ENCODE peak calls at places on chromosome 6, in eight cellular contexts. O is adipocyte, H is kidney, R is psoas muscle, B is OCI-LY7, Q is endothelial cell of umbilical vein, S is ascending aorta, X is hepatocyte. I is an unnamed sample. For H3K9me3, the result is how much of the 10 kb centered on the place peaks cover.

GRCh38 chr6:134822920-134823430 is 126.9 kb downstream of the ALDH8A1 start:
- DNase-seq in Q (peak), X (peak), O (peak), R (no peak), B (peak), H (peak), S (no peak), I (peak)

GRCh38 chr6:41013473-41014153 is 25.4 kb downstream of the UNC5CL start:
- DNase-seq in X (no peak), H (no peak), R (no peak), Q (no peak), O (no peak), S (no peak), B (no peak), I (no peak)

GRCh38 chr6:143842902-143843688 is at the start of gene LTV1:
- DNase-seq in Q (peak), H (peak), X (peak), O (peak), S (peak), B (peak), R (peak), I (peak)

GRCh38 chr6:34959221-34959620 is 70.2 kb downstream of the ANKS1A start:
- DNase-seq in H (no peak), R (no peak), S (no peak), X (no peak), B (no peak), O (no peak), Q (no peak), I (no peak)

GRCh38 chr6:15593798-15594197 is 69.0 kb downstream of the DTNBP1 start:
- DNase-seq in H (no peak), R (no peak), B (no peak), S (no peak), Q (no peak), X (no peak), O (peak), I (no peak)

GRCh38 chr6:15608406-15608805 is 54.4 kb downstream of the DTNBP1 start:
- DNase-seq in H (no peak), Q (peak), O (peak), R (no peak), S (no peak), B (no peak), X (peak), I (no peak)

GRCh38 chr6:151285121-151285520 is 45.4 kb downstream of the AKAP12 start:
- DNase-seq in R (no peak), B (no peak), X (no peak), Q (peak), O (peak), S (no peak), H (no peak), I (no peak)

GRCh38 chr6:34383171-34383631 is 9.3 kb downstream of the NUDT3 start:
- DNase-seq in R (no peak), S (no peak), Q (no peak), B (no peak), X (peak), H (no peak), O (peak), I (no peak)

GRCh38 chr6:38493929-38494547 is 145.7 kb downstream of the BTBD9 start:
- DNase-seq in O (peak), R (peak), H (no peak), X (peak), S (no peak), Q (peak), B (peak), I (peak)

GRCh38 chr6:40338306-40338705 is 248.9 kb downstream of the LRFN2 start:
- DNase-seq in O (no peak), X (no peak), S (no peak), B (no peak), Q (no peak), R (no peak), H (no peak), I (no peak)

GRCh38 chr6:151351731-151352130 is 39.6 kb downstream of the ZBTB2 start:
- DNase-seq in Q (no peak), X (no peak), H (no peak), R (no peak), S (no peak), B (no peak), O (no peak), I (no peak)

GRCh38 chr6:96110878-96111277 is 95.1 kb downstream of the FUT9 start:
- DNase-seq in O (no peak), R (no peak), S (no peak), H (no peak), X (no peak), Q (no peak), B (no peak), I (no peak)

GRCh38 chr6:84052204-84052882 is 18.8 kb downstream of the MRAP2 start:
- DNase-seq in S (peak), R (peak), B (no peak), X (peak), O (peak), H (peak), Q (peak), I (no peak)

GRCh38 chr6:22025468-22026159 is 271.2 kb downstream of the PRL start:
- DNase-seq in R (no peak), X (peak), O (peak), Q (peak), B (peak), H (peak), S (no peak), I (no peak)

GRCh38 chr6:34202329-34203201 is 34.1 kb upstream of the HMGA1 start:
- DNase-seq in X (no peak), Q (no peak), S (no peak), O (no peak), H (peak), B (no peak), R (no peak), I (no peak)

GRCh38 chr6:129135421-129135820 is 252.5 kb downstream of the LAMA2 start:
- DNase-seq in X (no peak), Q (no peak), H (no peak), S (no peak), R (no peak), O (peak), B (no peak), I (no peak)

GRCh38 chr6:14831922-14832321 is 413.9 kb upstream of the JARID2 start:
- DNase-seq in Q (no peak), X (no peak), S (no peak), O (no peak), R (no peak), H (no peak), B (no peak), I (no peak)

GRCh38 chr6:24492475-24492874 is 2.3 kb upstream of the ALDH5A1 start:
- DNase-seq in B (peak), O (no peak), H (no peak), S (no peak), R (no peak), Q (peak), X (peak), I (no peak)

GRCh38 chr6:4258733-4259132 is 123.4 kb upstream of the ECI2 start:
- DNase-seq in S (no peak), X (no peak), H (no peak), B (no peak), R (no peak), O (no peak), Q (no peak), I (no peak)

GRCh38 chr6:41732601-41733348 is 2.6 kb downstream of the TFEB start:
- DNase-seq in B (peak), R (peak), Q (no peak), X (peak), H (no peak), O (peak), S (no peak), I (no peak)

GRCh38 chr6:149820506-149820905 is 43.7 kb downstream of the LRP11 start:
- DNase-seq in X (no peak), B (peak), H (no peak), S (no peak), Q (no peak), R (no peak), O (no peak), I (no peak)

GRCh38 chr6:136764522-136764993 is 27.7 kb downstream of the MAP3K5 start:
- DNase-seq in H (no peak), Q (no peak), R (no peak), S (no peak), X (no peak), B (peak), O (no peak), I (no peak)

GRCh38 chr6:37860226-37860839 is 40.8 kb downstream of the ZFAND3 start:
- DNase-seq in O (peak), Q (peak), B (peak), H (no peak), X (peak), R (no peak), S (no peak), I (no peak)

GRCh38 chr6:69865126-69865525 is 1.2 kb upstream of the COL19A1 start:
- DNase-seq in X (no peak), R (no peak), B (no peak), H (no peak), O (peak), S (no peak), Q (peak), I (no peak)

DNA sequence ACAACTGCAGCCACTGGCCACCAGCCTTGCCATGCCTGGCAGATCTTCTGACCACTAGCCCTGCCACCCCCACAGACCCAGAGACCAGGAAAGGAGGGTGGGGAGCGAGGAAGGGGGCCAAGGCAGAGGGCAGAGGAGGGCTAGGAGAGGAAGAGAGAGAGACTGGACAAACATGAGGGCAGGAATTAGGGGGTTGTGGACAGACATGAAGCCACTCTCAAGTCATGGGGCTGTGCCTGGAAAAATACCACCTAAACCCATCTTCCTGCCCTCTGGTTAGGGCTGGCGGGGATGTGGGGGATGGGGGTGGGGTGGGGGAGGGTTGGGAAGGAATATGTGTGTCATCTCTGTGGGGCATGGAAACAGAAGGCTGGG is 1.4 kb upstream of the SLC29A1 start:
- DNase-seq in O (no peak), H (no peak), S (no peak), X (no peak), R (no peak), Q (no peak), B (no peak), I (no peak)
- H3K4me3 ChIP-seq in O (peak), H (no peak), S (peak), X (no peak), R (peak), Q (no peak), B (no peak), I (peak)

DNA sequence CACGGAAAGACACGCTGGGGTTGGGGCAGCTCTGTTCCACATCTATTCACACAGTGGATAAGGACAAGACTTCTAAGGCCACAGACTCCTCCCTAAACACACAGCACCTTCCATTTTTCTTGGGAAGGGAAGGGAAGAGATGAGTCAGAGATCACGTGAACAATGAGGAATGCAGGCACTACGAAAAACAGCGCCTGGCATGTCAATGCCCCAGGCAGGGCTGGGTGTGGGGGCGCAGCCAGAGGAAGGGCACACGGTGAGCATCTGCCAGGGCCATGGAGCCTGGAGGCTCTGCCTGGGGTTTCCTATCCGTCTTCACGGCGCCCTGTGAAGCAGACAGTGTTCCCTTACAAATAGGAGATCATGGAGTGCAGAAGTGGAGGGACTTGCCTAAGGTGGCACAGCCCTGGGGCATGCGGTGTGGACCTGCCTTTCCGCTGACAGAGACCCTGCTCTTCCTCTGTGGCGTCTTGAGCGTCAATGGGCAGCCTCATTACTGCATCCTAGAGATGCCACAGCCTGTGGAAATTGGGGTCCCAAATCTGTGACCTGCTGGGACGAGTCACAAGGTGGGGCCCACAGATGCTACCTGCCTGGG is 15.4 kb downstream of the UNC93A start:
- DNase-seq in Q (no peak), S (no peak), R (no peak), B (no peak), O (no peak), X (peak), H (no peak), I (no peak)
- H3K9me3 ChIP-seq in Q (under half), S (under half), R (under half), B (under half), O (under half), X (under half), H (under half), I (under half)

GRCh38 chr6:147448212-147448611 is 60.3 kb upstream of the SAMD5 start:
- DNase-seq in H (peak), O (no peak), Q (no peak), B (peak), R (no peak), X (no peak), S (no peak), I (no peak)
- H3K4me3 ChIP-seq in H (peak), O (no peak), Q (no peak), B (no peak), R (no peak), X (no peak), S (no peak), I (no peak)

GRCh38 chr6:148624025-148624424 is 122.8 kb upstream of the UST start:
- DNase-seq in O (peak), Q (no peak), R (no peak), X (no peak), S (no peak), H (no peak), B (no peak), I (peak)
- H3K9me3 ChIP-seq in O (under half), Q (under half), R (under half), X (under half), S (under half), H (under half), B (under half), I (under half)

DNA sequence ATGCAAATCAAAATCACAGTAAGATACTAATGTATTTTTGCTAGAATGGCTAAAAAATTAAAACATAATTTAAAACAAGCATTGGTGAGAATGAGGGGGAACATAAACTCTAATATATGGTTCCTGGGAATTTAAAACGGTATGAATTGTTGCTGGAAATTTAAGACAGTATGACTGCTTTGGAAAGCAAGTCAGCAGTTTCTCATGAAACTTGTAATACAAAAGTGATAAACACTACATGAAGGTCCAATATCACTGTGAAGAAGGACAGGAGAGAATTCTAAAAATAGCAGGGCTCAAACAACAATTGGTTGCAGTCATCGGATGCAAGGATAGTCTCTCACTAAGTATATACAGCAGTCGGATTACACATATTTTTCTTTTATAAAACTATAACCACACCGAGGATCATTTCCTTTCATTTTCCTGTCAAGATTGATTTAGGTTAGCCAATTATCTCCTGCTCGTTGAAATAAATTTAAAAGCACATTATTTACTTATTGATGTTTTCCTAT is 18.5 kb upstream of the PRSS16 start:
- DNase-seq in O (no peak), S (no peak), X (no peak), B (no peak), H (no peak), R (no peak), Q (no peak), I (no peak)
- H3K4me3 ChIP-seq in O (no peak), S (no peak), X (no peak), B (no peak), H (no peak), R (no peak), Q (no peak), I (no peak)

I was measured in SK-N-MC.